ENCODE peak calls at places on chromosome 6, in eight cellular contexts. V is H4, L is SK-N-DZ, Q is 8988T, J is SW 1271, G is HTR-8/SVneo, Z is renal cortical epithelial cell, N is GM20000. I is an unnamed sample.

GRCh38 chr6:16800942-16801341 is 39.7 kb upstream of the ATXN1 start:
- DNase-seq in Q (no peak), J (no peak), N (no peak), L (no peak), Z (no peak), V (peak), G (peak), I (no peak)

GRCh38 chr6:3749390-3749978 is 2.0 kb downstream of the PXDC1 start:
- DNase-seq in L (no peak), Z (no peak), V (no peak), N (no peak), G (no peak), Q (no peak), J (no peak), I (peak)

GRCh38 chr6:121677551-121677950 is 242.1 kb downstream of the GJA1 start:
- DNase-seq in L (no peak), N (no peak), Q (no peak), Z (no peak), J (no peak), V (no peak), G (no peak), I (no peak)

GRCh38 chr6:38034269-38034914 is 214.9 kb downstream of the ZFAND3 start:
- DNase-seq in J (no peak), N (no peak), G (no peak), Q (no peak), L (peak), Z (peak), V (peak), I (no peak)

GRCh38 chr6:24321538-24322162 is 36.2 kb downstream of the DCDC2 start:
- DNase-seq in G (no peak), Q (no peak), L (no peak), Z (peak), N (no peak), V (no peak), J (no peak), I (no peak)

GRCh38 chr6:39553811-39554802 is 171.1 kb downstream of the KIF6 start:
- DNase-seq in Q (no peak), Z (no peak), V (no peak), N (no peak), G (no peak), L (no peak), J (no peak), I (no peak)

GRCh38 chr6:44504321-44504761 is 116.8 kb downstream of the CDC5L start:
- DNase-seq in L (no peak), J (no peak), Z (peak), N (no peak), Q (no peak), V (no peak), G (no peak), I (no peak)

GRCh38 chr6:137709424-137710281 is 157.4 kb upstream of the TNFAIP3 start:
- DNase-seq in Z (peak), Q (no peak), V (no peak), N (no peak), J (no peak), G (no peak), L (no peak), I (no peak)

GRCh38 chr6:169858293-169858934 is 107.0 kb downstream of the ERMARD start:
- DNase-seq in J (no peak), Z (no peak), G (no peak), Q (no peak), L (no peak), N (no peak), V (no peak), I (no peak)

GRCh38 chr6:169556758-169557505 is 144.9 kb downstream of the WDR27 start:
- DNase-seq in Q (no peak), G (no peak), Z (no peak), L (no peak), N (peak), V (no peak), J (no peak), I (no peak)

GRCh38 chr6:111813247-111814162 is 59.7 kb downstream of the FYN start:
- DNase-seq in V (no peak), N (no peak), G (no peak), J (no peak), Z (peak), Q (no peak), L (no peak), I (no peak)

I was measured in right lobe of liver.